ENCODE peak calls at places on chromosomes 1 and 21, in ten cellular contexts. H is hepatic stellate cell, W is stomach, N is posterior vena cava, R is endothelial cell, P is ACHN, K is occipital lobe, O is HEK293T, D is iris pigment epithelial cell, L is germinal center. U is an unnamed sample.

GRCh38 chr1:171898956-171899355 is 57.7 kb downstream of the DNM3 start:
- DNase-seq in H (no peak), W (no peak), N (no peak), R (peak; percentile 43), P (no peak), K (peak; percentile 87), O (peak; percentile 13), D (no peak), L (no peak), U (no peak)

GRCh38 chr1:62891961-62892562 is 108.1 kb downstream of the ATG4C start:
- DNase-seq in H (no peak), W (no peak), N (no peak), R (no peak), P (no peak), K (no peak), O (no peak), D (peak; percentile 49), L (no peak), U (no peak)

GRCh38 chr1:229854620-229855019 is 212.4 kb upstream of the GALNT2 start:
- DNase-seq in H (no peak), W (no peak), N (no peak), R (no peak), P (no peak), K (no peak), O (no peak), D (no peak), L (no peak), U (no peak)

GRCh38 chr1:211541715-211542477 is 37.1 kb downstream of the SLC30A1 start:
- DNase-seq in H (no peak), W (peak; percentile 67), N (no peak), R (no peak), P (no peak), K (no peak), O (no peak), D (peak; percentile 34), L (no peak), U (no peak)

GRCh38 chr1:64223329-64224151 is 20.1 kb downstream of the UBE2U start:
- DNase-seq in H (peak; percentile 72), W (no peak), N (no peak), R (no peak), P (peak; percentile 69), K (no peak), O (peak; percentile 43), D (peak; percentile 95), L (no peak), U (no peak)

GRCh38 chr1:218499021-218499691 is 154.0 kb downstream of the TGFB2 start:
- DNase-seq in H (no peak), W (no peak), N (no peak), R (no peak), P (peak; percentile 78), K (no peak), O (no peak), D (peak; percentile 93), L (no peak), U (no peak)

GRCh38 chr1:228842094-228842775 is 107.0 kb downstream of the RHOU start:
- DNase-seq in H (no peak), W (no peak), N (no peak), R (no peak), P (peak; percentile 82), K (peak; percentile 58), O (peak; percentile 55), D (peak; percentile 90), L (no peak), U (no peak)

GRCh38 chr1:153677718-153678518 is 570 bp upstream of the NPR1 start:
- DNase-seq in H (peak; percentile 72), W (peak; percentile 63), N (no peak), R (peak; percentile 74), P (peak; percentile 55), K (no peak), O (peak; percentile 77), D (peak; percentile 60), L (peak; percentile 69), U (peak; percentile 65)

GRCh38 chr1:156504062-156504813 is 3.7 kb upstream of the MEF2D start:
- DNase-seq in H (no peak), W (no peak), N (no peak), R (no peak), P (peak; percentile 45), K (no peak), O (no peak), D (no peak), L (no peak), U (peak; percentile 73)

GRCh38 chr1:190752131-190752530 is 274.5 kb upstream of the BRINP3 start:
- DNase-seq in H (no peak), W (no peak), N (no peak), R (no peak), P (no peak), K (no peak), O (no peak), D (no peak), L (no peak), U (no peak)

GRCh38 chr1:209884665-209885117 is 53.3 kb upstream of the SYT14 start:
- DNase-seq in H (peak; percentile 96), W (peak; percentile 39), N (peak; percentile 89), R (no peak), P (peak; percentile 100), K (peak; percentile 13), O (peak; percentile 65), D (peak; percentile 100), L (no peak), U (no peak)

GRCh38 chr1:53799141-53799540 is 39.0 kb downstream of the NDC1 start:
- DNase-seq in H (no peak), W (no peak), N (no peak), R (no peak), P (no peak), K (no peak), O (no peak), D (no peak), L (no peak), U (no peak)

GRCh38 chr1:173867141-173867752 is 542 bp downstream of the GAS5 start:
- DNase-seq in H (no peak), W (no peak), N (no peak), R (peak; percentile 29), P (no peak), K (no peak), O (no peak), D (peak; percentile 46), L (no peak), U (no peak)

GRCh38 chr1:22702671-22703070 is 8.0 kb upstream of the EPHB2 start:
- DNase-seq in H (no peak), W (peak; percentile 43), N (no peak), R (no peak), P (no peak), K (no peak), O (no peak), D (peak; percentile 35), L (no peak), U (peak; percentile 33)

GRCh38 chr1:3107201-3107600 is 38.2 kb downstream of the PRDM16 start:
- DNase-seq in H (no peak), W (no peak), N (no peak), R (no peak), P (no peak), K (no peak), O (no peak), D (no peak), L (no peak), U (no peak)

GRCh38 chr1:84434081-84434755 is 35.9 kb downstream of the DNASE2B start:
- DNase-seq in H (no peak), W (no peak), N (no peak), R (no peak), P (no peak), K (no peak), O (no peak), D (no peak), L (no peak), U (no peak)

GRCh38 chr1:244860914-244861610 is 3.3 kb downstream of the HNRNPU start:
- DNase-seq in H (no peak), W (no peak), N (no peak), R (no peak), P (no peak), K (no peak), O (no peak), D (no peak), L (no peak), U (no peak)

GRCh38 chr1:32272557-32273388 is 19.1 kb upstream of the HDAC1 start:
- DNase-seq in H (no peak), W (no peak), N (no peak), R (no peak), P (no peak), K (no peak), O (no peak), D (no peak), L (no peak), U (no peak)

GRCh38 chr1:6870571-6870970 is 85.3 kb downstream of the CAMTA1 start:
- DNase-seq in H (no peak), W (no peak), N (no peak), R (no peak), P (peak; percentile 19), K (no peak), O (no peak), D (peak; percentile 50), L (no peak), U (no peak)

GRCh38 chr1:114750780-114751179 is 7.0 kb downstream of the CSDE1 start:
- DNase-seq in H (no peak), W (no peak), N (no peak), R (no peak), P (no peak), K (no peak), O (no peak), D (peak; percentile 58), L (no peak), U (no peak)

GRCh38 chr21:42146821-42147220 is 72.1 kb upstream of the ABCG1 start:
- DNase-seq in H (no peak), W (no peak), N (peak; percentile 80), R (no peak), P (no peak), K (no peak), O (no peak), D (no peak), L (no peak), U (no peak)

GRCh38 chr1:27668808-27669723 is 2.9 kb downstream of the IFI6 start:
- DNase-seq in H (peak; percentile 72), W (peak; percentile 86), N (peak; percentile 93), R (peak; percentile 85), P (peak; percentile 45), K (peak; percentile 24), O (peak; percentile 77), D (peak; percentile 34), L (peak; percentile 80), U (peak; percentile 81)

GRCh38 chr21:26846036-26846931 is 1.1 kb upstream of the ADAMTS1 start:
- DNase-seq in H (peak; percentile 78), W (peak; percentile 56), N (peak; percentile 95), R (peak; percentile 80), P (peak; percentile 80), K (peak; percentile 62), O (peak; percentile 49), D (peak; percentile 77), L (no peak), U (no peak)

GRCh38 chr21:17352937-17353655 is 159.7 kb upstream of the CXADR start:
- DNase-seq in H (no peak), W (no peak), N (no peak), R (no peak), P (no peak), K (no peak), O (no peak), D (no peak), L (no peak), U (no peak)

U was measured in RPMI8226.